ENCODE peak calls at places on chromosomes 1 and 21, in seven cellular contexts. N is PC-3; W is GM23248; R is fibroblast of the conjunctiva; Q is CD4-positive, alpha-beta memory T cell; Y is GM04504; K is dorsolateral prefrontal cortex. G is an unnamed sample.

GRCh38 chr1:169103443-169103842 is 3.0 kb upstream of the ATP1B1 start:
- DNase-seq in N (no peak), W (no peak), R (no peak), Q (no peak), Y (no peak), K (no peak), G (no peak)

GRCh38 chr1:198444792-198445191 is 95.7 kb downstream of the ATP6V1G3 start:
- DNase-seq in N (peak; percentile 39), W (peak; percentile 88), R (no peak), Q (no peak), Y (no peak), K (no peak), G (no peak)

GRCh38 chr1:93257889-93258288 is 77.4 kb downstream of the CCDC18 start:
- DNase-seq in N (peak; percentile 17), W (no peak), R (no peak), Q (no peak), Y (no peak), K (no peak), G (no peak)

GRCh38 chr1:31745071-31745897 is 18.9 kb downstream of the ADGRB2 start:
- DNase-seq in N (peak; percentile 64), W (peak; percentile 80), R (peak; percentile 43), Q (peak; percentile 39), Y (no peak), K (peak; percentile 66), G (peak; percentile 80)

GRCh38 chr1:94622757-94623156 is 81.2 kb upstream of the F3 start:
- DNase-seq in N (peak; percentile 63), W (peak; percentile 53), R (no peak), Q (no peak), Y (no peak), K (no peak), G (peak; percentile 95)

GRCh38 chr21:44372616-44373015 is 19.2 kb downstream of the TRPM2 start:
- DNase-seq in N (no peak), W (no peak), R (no peak), Q (no peak), Y (no peak), K (no peak), G (no peak)

GRCh38 chr1:54121482-54122130 is 31.2 kb downstream of the CDCP2 start:
- DNase-seq in N (peak; percentile 63), W (peak; percentile 90), R (peak; percentile 27), Q (peak; percentile 36), Y (peak; percentile 54), K (peak; percentile 74), G (peak; percentile 99)

GRCh38 chr1:35120458-35121133 is 41.4 kb downstream of the ZMYM1 start:
- DNase-seq in N (no peak), W (peak; percentile 61), R (no peak), Q (no peak), Y (no peak), K (no peak), G (no peak)

GRCh38 chr1:235074335-235075120 is 54.1 kb downstream of the TOMM20 start:
- DNase-seq in N (peak; percentile 73), W (peak; percentile 95), R (no peak), Q (peak; percentile 8), Y (peak; percentile 75), K (no peak), G (peak; percentile 90)

GRCh38 chr1:229024528-229025119 is 246.3 kb upstream of the RAB4A start:
- DNase-seq in N (peak; percentile 88), W (peak; percentile 94), R (peak; percentile 75), Q (no peak), Y (peak; percentile 69), K (no peak), G (peak; percentile 68)

GRCh38 chr1:155324717-155325595 is 4.3 kb downstream of the RUSC1 start:
- DNase-seq in N (peak; percentile 73), W (peak; percentile 81), R (peak; percentile 24), Q (no peak), Y (no peak), K (no peak), G (peak; percentile 76)

GRCh38 chr1:43274125-43274803 is 4.5 kb downstream of the TMEM125 start:
- DNase-seq in N (peak; percentile 50), W (peak; percentile 54), R (no peak), Q (peak; percentile 11), Y (peak; percentile 8), K (no peak), G (no peak)

GRCh38 chr1:151540982-151541377 is 871 bp downstream of the TUFT1 start:
- DNase-seq in N (peak; percentile 37), W (no peak), R (no peak), Q (no peak), Y (no peak), K (no peak), G (no peak)

GRCh38 chr1:221217029-221217428 is 337.8 kb downstream of the HLX start:
- DNase-seq in N (peak; percentile 53), W (peak; percentile 31), R (no peak), Q (no peak), Y (no peak), K (no peak), G (no peak)

GRCh38 chr1:226778657-226779058 is 39.6 kb upstream of the ITPKB start:
- DNase-seq in N (peak; percentile 99), W (peak; percentile 97), R (peak; percentile 49), Q (no peak), Y (peak; percentile 90), K (no peak), G (peak; percentile 86)

GRCh38 chr1:150152182-150152536 is 2.4 kb downstream of the PLEKHO1 start:
- DNase-seq in N (no peak), W (peak; percentile 39), R (no peak), Q (no peak), Y (no peak), K (no peak), G (no peak)

GRCh38 chr1:54969879-54970278 is 10.5 kb upstream of the TMEM61 start:
- DNase-seq in N (no peak), W (no peak), R (no peak), Q (no peak), Y (no peak), K (no peak), G (no peak)